ENCODE peak calls at places on chromosomes 13 and 19, in seven cellular contexts. M is nucleus accumbens, W is thyroid gland, Y is astrocyte of the spinal cord, E is T follicular helper cell, P is Kasumi-1, J is brain microvascular endothelial cell. N is an unnamed sample.

GRCh38 chr13:67481445-67481844 is 251.3 kb upstream of the PCDH9 start:
- DNase-seq in Y (no peak), J (no peak), W (no peak), P (no peak), E (no peak), M (no peak), N (no peak)

GRCh38 chr19:6740589-6741348 is 1.3 kb downstream of the TRIP10 start:
- DNase-seq in E (no peak), Y (peak; percentile 37), J (no peak), W (peak; percentile 39), M (no peak), P (no peak), N (no peak)

GRCh38 chr19:17058236-17058635 is 17.0 kb downstream of the HAUS8 start:
- DNase-seq in M (no peak), P (no peak), J (no peak), E (no peak), Y (peak; percentile 38), W (no peak), N (no peak)

GRCh38 chr13:97879646-97880297 is 73.7 kb upstream of the IPO5 start:
- DNase-seq in W (no peak), P (no peak), J (peak; percentile 82), M (no peak), E (no peak), Y (peak; percentile 90), N (no peak)

GRCh38 chr19:40249781-40250180 is 23.3 kb upstream of the CCNP start:
- DNase-seq in E (no peak), Y (no peak), W (no peak), P (no peak), M (no peak), J (no peak), N (no peak)

GRCh38 chr13:46181799-46182490 is at the start of gene LCP1:
- DNase-seq in Y (no peak), E (peak; percentile 74), P (peak; percentile 76), M (no peak), J (no peak), W (peak; percentile 10), N (no peak)

GRCh38 chr13:67123165-67123564 is 107.0 kb downstream of the PCDH9 start:
- DNase-seq in P (no peak), Y (no peak), M (no peak), J (no peak), E (no peak), W (no peak), N (no peak)

GRCh38 chr13:65725001-65725400 is 1505.1 kb downstream of the PCDH9 start:
- DNase-seq in W (no peak), P (no peak), Y (peak; percentile 68), E (no peak), J (peak; percentile 94), M (no peak), N (no peak)

GRCh38 chr19:51354742-51355148 is 11.4 kb downstream of the ETFB start:
- DNase-seq in Y (peak; percentile 17), M (peak; percentile 61), W (no peak), J (peak; percentile 70), E (no peak), P (no peak), N (no peak)

GRCh38 chr19:19750131-19750841 is 17.4 kb upstream of the ZNF14 start:
- DNase-seq in E (no peak), Y (no peak), W (no peak), J (no peak), M (no peak), P (no peak), N (no peak)

GRCh38 chr13:30421093-30422055 is 919 bp upstream of the UBE2L5 start:
- DNase-seq in P (peak; percentile 14), M (peak; percentile 70), W (peak; percentile 84), Y (peak; percentile 89), J (peak; percentile 52), E (peak; percentile 18), N (peak; percentile 83)

GRCh38 chr13:48161530-48162179 is 66.8 kb upstream of the MED4 start:
- DNase-seq in M (no peak), J (no peak), P (no peak), W (peak; percentile 4), E (no peak), Y (no peak), N (no peak)

GRCh38 chr13:20716951-20717350 is 13.5 kb downstream of the IL17D start:
- DNase-seq in P (no peak), Y (no peak), J (no peak), M (no peak), W (no peak), E (no peak), N (peak; percentile 73)

GRCh38 chr13:27528908-27529307 is 78.5 kb upstream of the MTIF3 start:
- DNase-seq in J (no peak), E (no peak), M (no peak), P (no peak), W (no peak), Y (no peak), N (no peak)

GRCh38 chr13:33945477-33945876 is 127.5 kb downstream of the RFC3 start:
- DNase-seq in Y (no peak), J (no peak), E (no peak), M (no peak), P (no peak), W (no peak), N (no peak)

GRCh38 chr19:48715681-48716171 is 3.8 kb downstream of the MAMSTR start:
- DNase-seq in M (no peak), W (no peak), E (no peak), P (no peak), J (no peak), Y (no peak), N (no peak)

GRCh38 chr13:106873810-106874209 is 305.9 kb upstream of the ARGLU1 start:
- DNase-seq in J (no peak), P (no peak), W (no peak), M (no peak), Y (no peak), E (no peak), N (no peak)

GRCh38 chr19:13029893-13030292 is 34.6 kb downstream of the NFIX start:
- DNase-seq in E (no peak), P (peak; percentile 46), Y (no peak), J (no peak), W (no peak), M (peak; percentile 76), N (no peak)

GRCh38 chr19:29510701-29511265 is 15.0 kb upstream of the VSTM2B start:
- DNase-seq in E (no peak), M (no peak), W (no peak), J (no peak), P (no peak), Y (no peak), N (no peak)

GRCh38 chr13:99176309-99177276 is 24.1 kb upstream of the UBAC2 start:
- DNase-seq in W (peak; percentile 83), J (peak; percentile 38), Y (peak; percentile 42), P (peak; percentile 35), E (peak; percentile 67), M (peak; percentile 12), N (peak; percentile 61)

GRCh38 chr19:13013649-13014048 is 18.4 kb downstream of the NFIX start:
- DNase-seq in Y (no peak), P (peak; percentile 36), E (no peak), J (no peak), M (no peak), W (no peak), N (no peak)

GRCh38 chr19:5738423-5738822 is 18.0 kb downstream of the CATSPERD start:
- DNase-seq in W (no peak), E (no peak), P (no peak), M (no peak), Y (no peak), J (no peak), N (no peak)

GRCh38 chr19:35002037-35002535 is 2.0 kb downstream of the GRAMD1A start:
- DNase-seq in E (no peak), Y (no peak), P (no peak), W (no peak), M (no peak), J (no peak), N (no peak)

GRCh38 chr19:329876-330275 is 14.7 kb downstream of the MIER2 start:
- DNase-seq in Y (no peak), W (no peak), J (no peak), E (no peak), M (no peak), P (no peak), N (no peak)

GRCh38 chr13:101751488-101751887 is 299.0 kb downstream of the ITGBL1 start:
- DNase-seq in Y (peak; percentile 70), E (no peak), J (peak; percentile 61), W (no peak), M (no peak), P (peak; percentile 5), N (no peak)

GRCh38 chr19:48501446-48501960 is 10.1 kb downstream of the LMTK3 start:
- DNase-seq in M (no peak), Y (no peak), W (peak; percentile 81), E (no peak), P (peak; percentile 50), J (no peak), N (no peak)

GRCh38 chr13:47672982-47673670 is 327.9 kb downstream of the SUCLA2 start:
- DNase-seq in P (no peak), E (no peak), W (no peak), Y (peak; percentile 93), J (peak; percentile 56), M (no peak), N (no peak)

GRCh38 chr13:110262494-110262893 is 44.5 kb downstream of the COL4A1 start:
- DNase-seq in M (no peak), E (no peak), W (no peak), J (no peak), Y (no peak), P (no peak), N (no peak)

GRCh38 chr13:46622013-46622917 is 69.3 kb downstream of the LRCH1 start:
- DNase-seq in Y (no peak), M (no peak), J (no peak), P (no peak), E (no peak), W (no peak), N (no peak)

GRCh38 chr19:11535792-11536595 is 2.7 kb upstream of the CNN1 start:
- DNase-seq in W (peak; percentile 86), J (peak; percentile 89), E (peak; percentile 69), P (peak; percentile 54), M (peak; percentile 78), Y (peak; percentile 92), N (peak; percentile 96)

GRCh38 chr19:18955042-18955441 is 14.0 kb upstream of the HOMER3 start:
- DNase-seq in W (no peak), M (no peak), Y (no peak), P (no peak), E (no peak), J (no peak), N (no peak)

GRCh38 chr13:66414196-66414800 is 815.8 kb downstream of the PCDH9 start:
- DNase-seq in M (no peak), J (no peak), E (no peak), P (no peak), W (no peak), Y (peak; percentile 40), N (no peak)

GRCh38 chr19:7746903-7747884 is at the start of gene CD209:
- DNase-seq in Y (no peak), P (peak; percentile 7), E (no peak), M (no peak), W (no peak), J (no peak), N (no peak)

GRCh38 chr13:44263920-44264610 is 109.6 kb upstream of the SERP2 start:
- DNase-seq in W (no peak), P (no peak), J (peak; percentile 43), M (no peak), Y (no peak), E (no peak), N (no peak)

GRCh38 chr19:8148410-8149231 is 771 bp downstream of the FBN3 start:
- DNase-seq in J (no peak), E (no peak), P (no peak), W (peak; percentile 67), M (no peak), Y (no peak), N (no peak)

N was measured in cerebellum.